ENCODE peak calls at places on chromosomes 7 and 10, in four cellular contexts. T is AG09309, N is H9, H is foreskin keratinocyte. A is an unnamed sample.
A peak's percentile ranks its signal among the peaks of the same experiment; 100 is the strongest.

GRCh38 chr7:106514887-106515286 is 146.1 kb downstream of the CCDC71L start:
- DNase-seq in T (no peak), N (no peak), H (no peak), A (no peak)

GRCh38 chr10:63115732-63116383 is 17.3 kb upstream of the NRBF2 start:
- DNase-seq in T (peak; percentile 83), N (no peak), H (peak; percentile 80), A (no peak)

GRCh38 chr7:71900556-71900955 is 511.6 kb downstream of the CALN1 start:
- DNase-seq in T (no peak), N (no peak), H (no peak), A (no peak)

GRCh38 chr7:36971515-36972139 is 247.3 kb upstream of the AOAH start:
- DNase-seq in T (no peak), N (no peak), H (no peak), A (no peak)

GRCh38 chr10:29553732-29554260 is 81.0 kb downstream of the SVIL start:
- DNase-seq in T (no peak), N (no peak), H (no peak), A (no peak)

GRCh38 chr7:1712907-1713501 is 42.9 kb downstream of the ELFN1 start:
- DNase-seq in T (no peak), N (no peak), H (no peak), A (no peak)

GRCh38 chr7:130853503-130854279 is 119.7 kb upstream of the KLF14 start:
- DNase-seq in T (peak; percentile 55), N (no peak), H (peak; percentile 98), A (no peak)

GRCh38 chr10:69757206-69757552 is 44.5 kb upstream of the COL13A1 start:
- DNase-seq in T (no peak), N (no peak), H (no peak), A (no peak)

GRCh38 chr10:75187961-75188426 is 22.6 kb upstream of the VDAC2 start:
- DNase-seq in T (peak; percentile 34), N (peak; percentile 71), H (peak; percentile 90), A (peak; percentile 87)

GRCh38 chr10:132596742-132597279 is 59.2 kb downstream of the INPP5A start:
- DNase-seq in T (no peak), N (no peak), H (no peak), A (no peak)

GRCh38 chr7:1920266-1920681 is 250.2 kb downstream of the ELFN1 start:
- DNase-seq in T (no peak), N (no peak), H (no peak), A (no peak)

GRCh38 chr10:102612964-102613275 is 31.4 kb upstream of the TRIM8 start:
- DNase-seq in T (no peak), N (no peak), H (no peak), A (no peak)

GRCh38 chr10:117804470-117805011 is 242.2 kb downstream of the RAB11FIP2 start:
- DNase-seq in T (no peak), N (no peak), H (no peak), A (no peak)

GRCh38 chr7:41241641-41242040 is 461.2 kb downstream of the INHBA start:
- DNase-seq in T (no peak), N (peak; percentile 51), H (no peak), A (peak; percentile 59)

GRCh38 chr10:32210306-32211045 is 136.5 kb downstream of the EPC1 start:
- DNase-seq in T (peak; percentile 33), N (peak; percentile 43), H (peak; percentile 40), A (peak; percentile 63)

GRCh38 chr7:149261321-149261828 is 621 bp upstream of the ZNF783 start:
- DNase-seq in T (peak; percentile 14), N (no peak), H (peak; percentile 74), A (no peak)

GRCh38 chr10:60526024-60526585 is 136.4 kb upstream of the ANK3 start:
- DNase-seq in T (no peak), N (no peak), H (no peak), A (no peak)

GRCh38 chr7:17674166-17674955 is 265.9 kb downstream of the SNX13 start:
- DNase-seq in T (no peak), N (no peak), H (peak; percentile 95), A (no peak)

GRCh38 chr10:91144961-91145360 is 75.5 kb upstream of the PCGF5 start:
- DNase-seq in T (no peak), N (no peak), H (peak; percentile 3), A (no peak)

GRCh38 chr7:48180981-48181380 is 9.7 kb downstream of the ABCA13 start:
- DNase-seq in T (peak; percentile 66), N (no peak), H (peak; percentile 19), A (no peak)

GRCh38 chr10:72331575-72332422 is 22.9 kb downstream of the DNAJB12 start:
- DNase-seq in T (no peak), N (peak; percentile 99), H (peak; percentile 94), A (peak; percentile 99)

GRCh38 chr7:108380527-108380926 is 75.7 kb downstream of the NRCAM start:
- DNase-seq in T (no peak), N (no peak), H (peak; percentile 18), A (no peak)